ENCODE peak calls at places on chromosomes 11 and 22, in four cellular contexts. Q is psoas muscle, J is cardiac fibroblast, C is PC-9. X is an unnamed sample.

GRCh38 chr11:27329867-27330632 is 33.0 kb downstream of the CCDC34 start:
- DNase-seq in Q (no peak), J (no peak), C (no peak), X (no peak)

GRCh38 chr22:24093855-24094254 is 82.8 kb downstream of the CABIN1 start:
- DNase-seq in Q (no peak), J (no peak), C (no peak), X (no peak)

GRCh38 chr11:11349870-11350325 is 3.2 kb downstream of the CSNK2A3 start:
- DNase-seq in Q (no peak), J (peak), C (no peak), X (peak)

GRCh38 chr11:25625094-25625493 is 706.8 kb upstream of the ANO3 start:
- DNase-seq in Q (no peak), J (no peak), C (no peak), X (no peak)

GRCh38 chr22:37259540-37260029 is 15.5 kb upstream of the RAC2 start:
- DNase-seq in Q (no peak), J (peak), C (no peak), X (no peak)

GRCh38 chr22:46147471-46148267 is 2.7 kb upstream of the PPARA start:
- DNase-seq in Q (peak), J (no peak), C (no peak), X (no peak)

GRCh38 chr22:43014062-43014875 is 680 bp downstream of the PACSIN2 start:
- DNase-seq in Q (peak), J (peak), C (peak), X (no peak)

GRCh38 chr11:1840780-1841480 is 2.1 kb downstream of the TNNI2 start:
- DNase-seq in Q (peak), J (no peak), C (no peak), X (no peak)

GRCh38 chr11:64915366-64915887 is 1.6 kb downstream of the ATG2A start:
- DNase-seq in Q (no peak), J (no peak), C (no peak), X (no peak)

GRCh38 chr22:38350444-38351359 is 33.5 kb upstream of the CSNK1E start:
- DNase-seq in Q (no peak), J (no peak), C (no peak), X (no peak)

GRCh38 chr11:19714387-19715363 is 2.0 kb downstream of the NAV2 start:
- DNase-seq in Q (peak), J (peak), C (peak), X (no peak)

GRCh38 chr11:134273317-134273712 is 2.9 kb upstream of the GLB1L3 start:
- DNase-seq in Q (no peak), J (no peak), C (no peak), X (no peak)

GRCh38 chr11:82775218-82775617 is 41.6 kb upstream of the FAM181B start:
- DNase-seq in Q (no peak), J (no peak), C (no peak), X (no peak)

GRCh38 chr11:82771781-82772180 is 38.1 kb upstream of the FAM181B start:
- DNase-seq in Q (no peak), J (no peak), C (no peak), X (no peak)

GRCh38 chr11:82776377-82776776 is 42.7 kb upstream of the FAM181B start:
- DNase-seq in Q (no peak), J (no peak), C (peak), X (no peak)

DNA sequence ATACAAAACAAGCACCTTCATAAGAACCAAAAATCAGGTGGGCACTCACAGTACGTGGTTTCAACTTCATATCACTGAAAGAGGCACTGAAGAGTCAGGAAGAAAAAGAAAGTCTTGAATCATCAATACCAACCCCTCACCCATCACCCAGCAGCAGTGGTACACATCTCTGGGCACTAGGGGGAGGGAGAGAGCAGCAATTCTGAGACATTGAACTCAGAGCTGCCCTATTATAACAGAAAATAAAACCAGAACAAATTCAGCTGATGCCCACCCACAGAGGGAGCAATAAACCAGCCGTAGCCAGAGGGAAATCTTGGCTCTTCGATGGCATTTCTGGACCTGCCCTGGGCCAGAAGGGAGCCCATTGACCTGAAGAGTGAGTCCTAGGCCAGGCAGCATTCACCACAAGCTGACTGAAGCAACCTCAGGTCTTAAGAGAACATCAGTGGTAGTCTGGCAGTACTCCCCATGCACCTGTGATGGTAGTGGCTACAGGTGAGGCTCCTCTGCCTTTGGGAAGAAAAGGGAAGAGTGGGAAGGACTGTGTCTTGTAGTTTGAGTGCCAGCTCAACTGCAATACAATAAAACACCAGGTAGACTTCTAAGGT is 42.2 kb upstream of the FAM181B start:
- DNase-seq in Q (no peak), J (peak), C (peak), X (no peak)
- TF ChIP-seq CTCF in Q (no peak), J (peak), C (peak), X (peak)

GRCh38 chr11:18011633-18012313 is 1.1 kb downstream of the SERGEF start:
- DNase-seq in Q (peak), J (peak), C (no peak), X (no peak)

GRCh38 chr11:18013790-18014507 is 1.1 kb upstream of the SERGEF start:
- DNase-seq in Q (no peak), J (peak), C (no peak), X (no peak)

GRCh38 chr11:18012314-18012905 is 437 bp downstream of the SERGEF start:
- DNase-seq in Q (peak), J (peak), C (no peak), X (no peak)

GRCh38 chr11:18014876-18015275 is 2.0 kb upstream of the SERGEF start:
- DNase-seq in Q (no peak), J (no peak), C (no peak), X (no peak)

GRCh38 chr11:18012906-18013781 is at the start of gene SERGEF:
- DNase-seq in Q (peak), J (peak), C (peak), X (peak)
- H3K4me3 ChIP-seq in Q (peak), J (peak), C (peak), X (peak)

GRCh38 chr11:119262668-119263351 is 54.1 kb downstream of the MCAM start:
- DNase-seq in Q (no peak), J (peak), C (no peak), X (no peak)
- TF ChIP-seq CTCF in Q (no peak), J (peak), C (no peak), X (no peak)

GRCh38 chr22:50002791-50003190 is 9.8 kb downstream of the IL17REL start:
- DNase-seq in Q (no peak), J (no peak), C (no peak), X (no peak)
- H3K4me3 ChIP-seq in Q (no peak), J (no peak), C (no peak), X (no peak)

DNA sequence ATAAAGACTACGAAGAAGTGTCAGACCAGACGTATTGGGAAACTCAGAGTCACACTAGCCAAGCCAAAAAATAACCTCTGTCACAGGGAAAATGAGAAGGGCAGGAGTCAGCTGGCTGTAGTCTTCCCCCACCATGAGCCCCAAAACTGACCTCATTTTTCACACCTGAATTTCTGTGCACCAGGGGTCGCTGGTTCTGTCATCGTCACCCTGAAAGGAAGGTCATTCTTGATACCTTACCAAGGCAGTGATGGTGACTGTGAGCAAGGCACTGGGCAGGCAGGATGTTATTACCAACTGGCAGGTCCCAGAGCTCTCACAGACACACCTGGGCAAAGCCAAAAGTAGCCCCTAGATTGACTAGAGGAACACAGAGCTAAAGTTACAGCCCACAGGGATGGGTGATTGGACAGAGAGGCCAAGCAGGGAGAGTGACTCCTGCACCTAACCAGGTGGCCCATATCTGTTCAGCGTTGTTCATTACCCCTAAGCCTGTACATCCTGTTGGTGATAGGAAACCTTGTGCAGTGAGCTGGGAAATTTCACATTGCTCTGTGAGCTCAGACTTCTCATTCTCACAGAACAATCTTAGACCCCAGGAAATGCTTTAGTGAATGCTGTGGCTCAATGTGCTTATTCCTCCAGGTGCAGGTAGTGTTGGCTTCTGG is 32.3 kb upstream of the OR56A1 start:
- DNase-seq in Q (no peak), J (no peak), C (no peak), X (no peak)
- TF ChIP-seq CTCF in Q (no peak), J (no peak), C (no peak), X (no peak)

GRCh38 chr22:19689408-19689807 is 24.9 kb upstream of the SEPTIN5 start:
- DNase-seq in Q (no peak), J (no peak), C (no peak), X (no peak)

GRCh38 chr22:19693581-19693980 is 20.7 kb upstream of the SEPTIN5 start:
- DNase-seq in Q (no peak), J (no peak), C (no peak), X (no peak)

GRCh38 chr22:19691721-19692341 is 22.5 kb upstream of the SEPTIN5 start:
- DNase-seq in Q (no peak), J (peak), C (peak), X (peak)

GRCh38 chr22:19688301-19689290 is 25.7 kb upstream of the SEPTIN5 start:
- DNase-seq in Q (no peak), J (no peak), C (no peak), X (no peak)

GRCh38 chr22:19691007-19691720 is 23.1 kb upstream of the SEPTIN5 start:
- DNase-seq in Q (no peak), J (no peak), C (no peak), X (no peak)
- H3K4me3 ChIP-seq in Q (peak), J (peak), C (peak), X (no peak)

DNA sequence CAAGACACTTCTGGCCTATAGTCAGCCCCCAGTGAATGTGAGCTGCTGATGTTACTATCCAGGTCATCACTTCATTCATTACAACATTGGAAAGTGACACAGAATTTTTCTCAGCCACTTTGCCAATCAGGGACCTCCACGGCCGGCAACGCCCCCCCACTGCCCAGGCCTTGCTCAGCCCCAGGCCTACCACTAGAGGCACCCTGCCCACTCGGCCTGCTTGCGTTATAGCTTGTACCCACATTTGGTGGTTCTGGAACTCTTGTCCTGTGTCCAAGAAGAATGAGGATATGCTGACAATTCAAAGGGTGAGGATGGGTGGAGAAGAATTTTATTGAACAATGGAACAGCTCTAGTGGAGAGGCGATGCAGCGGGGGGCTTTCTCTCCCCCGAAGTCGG is 96.2 kb downstream of the TSPAN18 start:
- DNase-seq in Q (no peak), J (no peak), C (no peak), X (no peak)
- TF ChIP-seq CTCF in Q (no peak), J (peak), C (peak), X (peak)

DNA sequence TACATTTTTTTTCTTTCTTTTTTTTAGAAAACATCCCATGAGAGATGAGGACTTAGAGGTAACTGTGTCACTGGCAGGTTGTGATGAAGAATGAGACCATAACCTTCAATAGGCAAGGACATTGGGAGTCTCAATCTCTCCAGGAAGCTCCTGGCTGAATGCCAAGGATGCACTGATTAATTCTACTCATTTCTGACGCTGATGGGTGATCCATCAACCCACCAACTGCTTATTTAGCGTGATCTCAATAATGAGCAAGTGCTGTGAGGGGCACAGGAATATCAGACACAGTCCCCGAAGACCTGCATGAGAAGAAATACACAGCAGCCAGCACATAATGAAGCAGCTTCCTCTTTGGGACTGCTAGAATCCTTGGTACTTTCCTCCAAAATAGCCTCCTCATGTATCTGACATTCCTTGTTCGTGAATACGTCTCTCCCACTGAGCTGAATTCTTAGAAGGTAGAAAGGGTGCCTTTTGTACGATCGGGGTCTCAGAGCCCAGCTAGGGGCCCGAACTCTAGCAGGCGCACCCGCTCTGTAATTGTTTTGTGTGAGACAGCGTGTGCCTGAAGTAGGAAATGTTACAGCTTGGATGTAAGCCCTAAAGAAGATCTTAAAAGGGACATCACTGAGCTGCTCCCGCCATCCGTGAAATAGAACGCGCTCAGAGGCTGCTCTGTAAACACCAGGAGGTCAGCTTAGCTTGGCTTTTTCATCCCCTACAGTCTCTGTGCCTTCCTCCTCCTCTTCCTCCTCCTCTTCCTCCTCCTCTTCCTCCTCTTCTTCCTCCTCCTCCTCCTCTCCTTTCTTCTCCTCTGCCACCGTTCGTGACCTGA is 7.2 kb downstream of the CLMP start:
- DNase-seq in Q (no peak), J (peak), C (no peak), X (no peak)
- H3K4me3 ChIP-seq in Q (no peak), J (peak), C (no peak), X (peak)

GRCh38 chr11:67732045-67732787 is 57.8 kb upstream of the ALDH3B2 start:
- DNase-seq in Q (peak), J (no peak), C (no peak), X (no peak)
- TF ChIP-seq CTCF in Q (no peak), J (no peak), C (no peak), X (no peak)

GRCh38 chr11:35046606-35047005 is 92.4 kb upstream of the CD44 start:
- DNase-seq in Q (no peak), J (no peak), C (no peak), X (no peak)

GRCh38 chr11:35043933-35044332 is 95.0 kb upstream of the CD44 start:
- DNase-seq in Q (no peak), J (no peak), C (no peak), X (no peak)

GRCh38 chr11:35045219-35045819 is 93.7 kb upstream of the CD44 start:
- DNase-seq in Q (no peak), J (no peak), C (no peak), X (no peak)

GRCh38 chr11:35049906-35050531 is 89.0 kb upstream of the CD44 start:
- DNase-seq in Q (no peak), J (no peak), C (no peak), X (no peak)

GRCh38 chr11:35047179-35047578 is 91.8 kb upstream of the CD44 start:
- DNase-seq in Q (no peak), J (no peak), C (no peak), X (no peak)
- H3K4me3 ChIP-seq in Q (no peak), J (no peak), C (no peak), X (no peak)